ENCODE peak calls at places on chromosomes 16 and 17, in eight cellular contexts. J is psoas muscle, W is ovary, M is adrenal gland, F is uterus, A is heart right ventricle, Q is endodermal cell, I is A549. B is an unnamed sample.
A peak's percentile ranks its signal among the peaks of the same experiment; 100 is the strongest.

GRCh38 chr16:27205436-27206065 is 2.2 kb downstream of the KDM8 start:
- DNase-seq in Q (peak; percentile 22), M (no peak), A (no peak), J (no peak), I (no peak), W (no peak), F (no peak), B (no peak)

GRCh38 chr16:67235816-67236547 is 9.1 kb downstream of the TMEM208 start:
- DNase-seq in I (no peak), F (no peak), A (no peak), Q (peak; percentile 33), M (no peak), W (no peak), J (no peak), B (no peak)

GRCh38 chr16:55136356-55136755 is 187.6 kb upstream of the IRX6 start:
- DNase-seq in A (no peak), W (no peak), F (no peak), I (no peak), M (no peak), Q (no peak), J (no peak), B (no peak)

GRCh38 chr16:11254913-11255736 is 879 bp downstream of the SOCS1 start:
- DNase-seq in Q (peak; percentile 58), W (peak; percentile 44), J (peak; percentile 64), A (peak; percentile 41), I (peak; percentile 63), M (peak; percentile 41), F (peak; percentile 45), B (peak; percentile 33)

GRCh38 chr17:66353937-66354401 is 51.6 kb downstream of the PRKCA start:
- DNase-seq in F (peak; percentile 31), A (no peak), I (no peak), W (no peak), M (no peak), Q (no peak), J (no peak), B (no peak)

GRCh38 chr16:85354623-85355514 is 242.6 kb upstream of the CIBAR2 start:
- DNase-seq in M (peak; percentile 89), A (no peak), J (no peak), F (no peak), Q (no peak), I (no peak), W (no peak), B (no peak)

GRCh38 chr16:50166511-50167500 is 13.7 kb downstream of the TENT4B start:
- DNase-seq in A (no peak), F (no peak), J (no peak), M (no peak), Q (no peak), W (no peak), I (no peak), B (no peak)

GRCh38 chr16:3879258-3879886 is 1.1 kb downstream of the CREBBP start:
- DNase-seq in I (no peak), A (peak; percentile 42), M (peak; percentile 40), W (no peak), Q (peak; percentile 62), F (no peak), J (peak; percentile 71), B (peak; percentile 36)

GRCh38 chr16:51119576-51120288 is 31.3 kb downstream of the SALL1 start:
- DNase-seq in F (peak; percentile 53), J (no peak), M (no peak), W (no peak), Q (no peak), I (no peak), A (no peak), B (no peak)

GRCh38 chr16:54165174-54165911 is 121.2 kb downstream of the IRX3 start:
- DNase-seq in I (peak; percentile 25), Q (no peak), M (no peak), W (no peak), F (no peak), J (no peak), A (no peak), B (no peak)

GRCh38 chr17:72255481-72255880 is 134.7 kb downstream of the SOX9 start:
- DNase-seq in W (no peak), F (no peak), M (no peak), J (no peak), I (no peak), Q (no peak), A (no peak), B (no peak)

GRCh38 chr16:35706901-35707300 is 2247.5 kb downstream of the TP53TG3F start:
- DNase-seq in Q (no peak), W (no peak), A (no peak), J (no peak), M (no peak), F (no peak), I (no peak), B (no peak)

GRCh38 chr16:35713762-35714650 is 2254.6 kb downstream of the TP53TG3F start:
- DNase-seq in F (no peak), J (no peak), Q (no peak), A (no peak), W (no peak), M (no peak), I (no peak), B (no peak)

GRCh38 chr16:35711958-35712357 is 2252.5 kb downstream of the TP53TG3F start:
- DNase-seq in F (no peak), Q (no peak), A (no peak), W (no peak), I (no peak), M (no peak), J (no peak), B (no peak)

GRCh38 chr16:35714665-35715064 is 2255.3 kb downstream of the TP53TG3F start:
- DNase-seq in M (no peak), A (no peak), I (no peak), W (no peak), F (no peak), Q (no peak), J (no peak), B (no peak)

GRCh38 chr16:35711435-35711834 is 2252.0 kb downstream of the TP53TG3F start:
- DNase-seq in J (no peak), I (no peak), A (no peak), W (no peak), M (no peak), F (no peak), Q (no peak), B (no peak)
- H3K9me3 ChIP-seq in J (peaks cover 8% of the 10 kb centered on the region), I (no peaks in the 10 kb centered on the region), A (peaks cover 90% of the 10 kb centered on the region), W (peaks cover 3% of the 10 kb centered on the region), M (no peaks in the 10 kb centered on the region), F (no peaks in the 10 kb centered on the region), Q (peaks cover 82% of the 10 kb centered on the region), B (peaks cover 34% of the 10 kb centered on the region)

GRCh38 chr16:87459027-87459426 is 33.8 kb downstream of the ZCCHC14 start:
- DNase-seq in A (no peak), W (no peak), M (no peak), Q (no peak), J (no peak), I (no peak), F (no peak), B (no peak)

GRCh38 chr16:87458424-87458915 is 34.4 kb downstream of the ZCCHC14 start:
- DNase-seq in Q (no peak), A (no peak), F (no peak), W (no peak), J (no peak), I (no peak), M (no peak), B (no peak)

GRCh38 chr16:87461466-87461975 is 31.3 kb downstream of the ZCCHC14 start:
- DNase-seq in W (no peak), M (peak; percentile 82), J (peak; percentile 59), Q (peak; percentile 98), F (peak; percentile 40), A (peak; percentile 50), I (peak; percentile 94), B (peak; percentile 45)

GRCh38 chr16:87459833-87460232 is 33.0 kb downstream of the ZCCHC14 start:
- DNase-seq in M (no peak), J (no peak), I (no peak), W (no peak), Q (no peak), A (no peak), F (no peak), B (no peak)

DNA sequence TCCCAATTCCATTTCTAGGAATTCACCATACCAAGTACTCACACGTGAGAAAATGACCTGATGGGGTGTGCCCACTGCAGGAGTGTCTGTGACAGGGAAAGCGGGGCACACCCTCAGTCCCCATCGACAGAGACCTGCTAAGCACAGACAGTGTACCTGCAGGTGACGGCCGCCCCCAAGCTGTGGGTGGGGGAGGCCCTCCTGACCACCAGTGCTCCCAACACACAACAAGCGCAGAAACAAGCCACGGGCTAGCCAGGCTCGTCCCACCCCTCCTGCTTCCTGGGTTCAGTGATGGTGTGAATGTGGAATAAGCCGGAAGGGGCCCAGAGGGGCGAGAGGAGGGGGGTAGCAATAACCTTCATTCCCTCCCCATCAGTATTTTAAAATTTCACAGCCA is 31.9 kb downstream of the ZCCHC14 start:
- DNase-seq in I (no peak), Q (no peak), A (no peak), F (no peak), W (no peak), M (no peak), J (no peak), B (no peak)
- TF ChIP-seq CTCF in I (no peak), Q (no peak), A (no peak), F (no peak), W (no peak), M (no peak), J (no peak), B (no peak)

DNA sequence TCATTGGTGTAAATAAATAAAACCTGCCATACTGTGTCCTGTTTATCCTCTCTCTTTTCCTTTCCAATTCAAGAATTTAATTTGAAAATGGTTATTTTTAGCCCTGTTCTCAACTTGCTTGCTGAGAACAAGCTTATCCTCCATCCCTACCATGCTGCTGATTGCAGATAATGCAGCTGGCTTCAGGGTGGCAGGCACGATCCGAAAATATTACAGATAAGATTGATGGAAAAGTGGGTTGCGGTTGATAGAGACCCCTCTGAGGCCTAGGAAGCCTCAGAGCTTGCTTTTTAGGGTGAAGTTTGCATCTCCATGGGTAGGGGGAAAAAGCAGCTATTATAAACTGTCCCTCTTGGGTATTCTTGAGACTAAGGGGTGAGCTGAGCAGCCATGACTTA is 116.5 kb upstream of the GOT2 start:
- DNase-seq in I (no peak), M (no peak), Q (no peak), A (no peak), W (no peak), F (no peak), J (no peak), B (no peak)
- H3K4me3 ChIP-seq in I (no peak overlapping the region), M (no peak overlapping the region), Q (no peak overlapping the region), A (no peak overlapping the region), W (no peak overlapping the region), F (no peak overlapping the region), J (no peak overlapping the region), B (no peak overlapping the region)

DNA sequence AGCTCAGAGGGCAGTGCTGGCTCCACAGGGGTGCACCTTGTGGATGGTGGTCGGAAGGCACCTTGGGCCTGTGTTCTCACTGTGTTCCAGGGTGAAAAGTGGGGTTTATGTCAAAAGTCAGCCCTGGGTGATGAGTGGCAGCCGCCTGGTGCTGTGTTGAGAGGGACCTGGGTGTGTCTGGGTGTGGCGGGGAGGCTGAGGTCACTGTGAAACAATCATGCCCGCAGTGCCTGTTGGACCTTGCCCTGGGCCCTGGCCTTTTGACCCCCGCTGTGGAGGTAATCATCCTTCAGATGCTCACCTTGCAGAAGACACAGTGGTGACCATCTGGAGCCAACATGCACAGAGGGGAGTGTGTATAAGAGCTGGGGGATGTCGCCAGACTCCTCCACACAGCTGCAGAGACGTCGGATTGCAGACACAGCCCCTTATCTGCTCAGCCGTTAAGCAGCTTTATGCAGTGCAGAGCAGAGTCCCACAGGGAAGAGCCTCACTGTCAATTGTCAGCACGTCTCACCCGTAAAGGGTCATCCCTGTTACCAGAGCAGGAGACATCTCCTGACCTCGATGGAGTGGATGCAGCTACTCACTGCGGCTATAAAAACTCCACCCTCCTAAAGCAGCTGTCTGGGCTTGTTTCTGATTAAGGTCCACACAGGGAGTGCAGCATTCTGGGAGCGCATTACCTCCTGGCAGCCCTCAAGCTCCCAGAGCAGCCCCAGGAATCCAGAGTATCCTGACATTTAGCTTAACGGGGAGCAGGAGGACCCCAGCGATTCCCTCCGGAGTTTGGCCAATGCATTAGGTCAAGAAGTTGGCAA is 100.3 kb upstream of the ZNF469 start:
- DNase-seq in F (no peak), M (no peak), J (peak; percentile 24), I (peak; percentile 22), A (no peak), Q (no peak), W (no peak), B (peak; percentile 9)
- H3K9me3 ChIP-seq in F (no peaks in the 10 kb centered on the region), M (no peaks in the 10 kb centered on the region), J (peaks cover 9% of the 10 kb centered on the region), I (peaks cover 36% of the 10 kb centered on the region), A (peaks cover 36% of the 10 kb centered on the region), Q (peaks cover 32% of the 10 kb centered on the region), W (no peaks in the 10 kb centered on the region), B (peaks cover 21% of the 10 kb centered on the region)

B was measured in left ventricle myocardium inferior.